ENCODE peak calls at places on chromosomes 5 and 9, in seven cellular contexts. H, I, A, T, B, C and F are unnamed samples.

GRCh38 chr9:133461975-133462374 is 2.2 kb downstream of the CACFD1 start:
- DNase-seq in H (no peak), I (no peak), T (no peak), B (no peak), C (no peak), A (no peak), F (no peak)

GRCh38 chr5:115543931-115544370 is 624 bp downstream of the FEM1C start:
- DNase-seq in B (peak), C (peak), I (no peak), T (peak), H (no peak), A (peak), F (peak)

GRCh38 chr9:134025606-134026541 is 593 bp downstream of the BRD3OS start:
- DNase-seq in I (peak), T (no peak), B (peak), H (peak), A (peak), C (peak), F (peak)

GRCh38 chr5:180116441-180117377 is 45.1 kb upstream of the RNF130 start:
- DNase-seq in H (no peak), A (no peak), I (no peak), C (no peak), B (no peak), T (no peak), F (no peak)

GRCh38 chr5:31122998-31123950 is 70.2 kb upstream of the CDH6 start:
- DNase-seq in C (no peak), I (no peak), H (no peak), A (no peak), B (no peak), T (no peak), F (no peak)

GRCh38 chr9:89877051-89878002 is 272.5 kb downstream of the GADD45G start:
- DNase-seq in C (no peak), H (no peak), B (no peak), I (no peak), A (no peak), T (no peak), F (no peak)

GRCh38 chr5:159732220-159732619 is 184.1 kb upstream of the ADRA1B start:
- DNase-seq in A (no peak), C (no peak), B (no peak), I (no peak), T (no peak), H (no peak), F (no peak)

GRCh38 chr5:78908173-78908901 is 76.8 kb downstream of the ARSB start:
- DNase-seq in I (peak), H (peak), T (peak), C (peak), B (peak), A (no peak), F (peak)

GRCh38 chr5:178522361-178522760 is 67.8 kb downstream of the COL23A1 start:
- DNase-seq in I (no peak), C (peak), T (no peak), H (no peak), B (no peak), A (no peak), F (no peak)